ENCODE peak calls at places on chromosomes 2 and 18, in six cellular contexts. H is K562, E is GM12891, Y is GM12878, F is HepG2, U is H1. T is an unnamed sample.

GRCh38 chr2:224518806-224519580 is 66.2 kb downstream of the CUL3 start:
- DNase-seq in H (no peak), E (no peak), Y (no peak), F (no peak), U (no peak), T (no peak)

GRCh38 chr2:37549598-37549997 is 121.8 kb downstream of the CDC42EP3 start:
- DNase-seq in H (no peak), E (no peak), Y (no peak), F (no peak), U (no peak), T (no peak)

GRCh38 chr2:202944816-202945215 is 32.7 kb downstream of the CARF start:
- DNase-seq in H (no peak), E (no peak), Y (no peak), F (no peak), U (no peak), T (no peak)

GRCh38 chr2:33064349-33064801 is 117.6 kb downstream of the LTBP1 start:
- DNase-seq in H (no peak), E (no peak), Y (no peak), F (no peak), U (no peak), T (no peak)

GRCh38 chr2:20752293-20752692 is 70.6 kb downstream of the LDAH start:
- DNase-seq in H (no peak), E (no peak), Y (no peak), F (no peak), U (no peak), T (no peak)

GRCh38 chr2:169704160-169704713 is 10.0 kb downstream of the PHOSPHO2 start:
- DNase-seq in H (no peak), E (no peak), Y (no peak), F (no peak), U (no peak), T (no peak)

GRCh38 chr18:22412502-22412901 is 5.2 kb downstream of the CTAGE1 start:
- DNase-seq in H (no peak), E (no peak), Y (no peak), F (no peak), U (no peak), T (no peak)

GRCh38 chr2:94861308-94862152 is 9.7 kb upstream of the TEKT4 start:
- DNase-seq in H (no peak), E (no peak), Y (no peak), F (no peak), U (no peak), T (no peak)

GRCh38 chr2:159125858-159126257 is 157.4 kb downstream of the TANC1 start:
- DNase-seq in H (no peak), E (no peak), Y (no peak), F (no peak), U (no peak), T (no peak)

GRCh38 chr2:230244211-230244610 is 18.7 kb downstream of the SP140 start:
- DNase-seq in H (no peak), E (no peak), Y (no peak), F (no peak), U (no peak), T (no peak)

GRCh38 chr2:162317910-162318279 is 589 bp downstream of the IFIH1 start:
- DNase-seq in H (peak), E (no peak), Y (no peak), F (no peak), U (no peak), T (no peak)

GRCh38 chr18:9808530-9809241 is 77.1 kb upstream of the TXNDC2 start:
- DNase-seq in H (no peak), E (no peak), Y (no peak), F (peak), U (no peak), T (no peak)

GRCh38 chr2:20150110-20150706 is 74.7 kb downstream of the SDC1 start:
- DNase-seq in H (no peak), E (no peak), Y (no peak), F (no peak), U (no peak), T (no peak)

GRCh38 chr2:181438298-181438697 is 18.9 kb upstream of the ITGA4 start:
- DNase-seq in H (no peak), E (no peak), Y (no peak), F (no peak), U (no peak), T (no peak)

GRCh38 chr2:20534913-20535801 is 88.3 kb downstream of the RHOB start:
- DNase-seq in H (no peak), E (no peak), Y (no peak), F (peak), U (no peak), T (no peak)

GRCh38 chr18:54043484-54044256 is 180.8 kb downstream of the MBD2 start:
- DNase-seq in H (no peak), E (no peak), Y (no peak), F (no peak), U (no peak), T (no peak)

GRCh38 chr2:240433973-240434727 is 1.3 kb upstream of the GPC1 start:
- DNase-seq in H (peak), E (no peak), Y (no peak), F (no peak), U (no peak), T (no peak)

GRCh38 chr18:8997634-8998033 is 104.9 kb upstream of the NDUFV2 start:
- DNase-seq in H (peak), E (no peak), Y (no peak), F (no peak), U (no peak), T (no peak)

GRCh38 chr18:30106356-30106755 is 936.2 kb downstream of the DSC3 start:
- DNase-seq in H (no peak), E (no peak), Y (no peak), F (no peak), U (no peak), T (no peak)

GRCh38 chr18:36757081-36757480 is 71.7 kb downstream of the TPGS2 start:
- DNase-seq in H (peak), E (no peak), Y (no peak), F (peak), U (no peak), T (no peak)

GRCh38 chr2:95012881-95013550 is 12.5 kb upstream of the MAL start:
- DNase-seq in H (no peak), E (peak), Y (peak), F (no peak), U (no peak), T (peak)

GRCh38 chr2:72993147-72993546 is 75.8 kb downstream of the EMX1 start:
- DNase-seq in H (peak), E (peak), Y (peak), F (peak), U (no peak), T (peak)

GRCh38 chr18:68418881-68419280 is 296.0 kb downstream of the TMX3 start:
- DNase-seq in H (no peak), E (no peak), Y (no peak), F (no peak), U (no peak), T (no peak)

GRCh38 chr2:171999125-171999524 is 628 bp upstream of the METAP1D start:
- DNase-seq in H (no peak), E (no peak), Y (no peak), F (no peak), U (no peak), T (no peak)

GRCh38 chr2:241553512-241553830 is 5.1 kb upstream of the BOK start:
- DNase-seq in H (no peak), E (no peak), Y (no peak), F (no peak), U (no peak), T (no peak)

GRCh38 chr2:239590276-239590675 is 189.5 kb upstream of the HDAC4 start:
- DNase-seq in H (no peak), E (no peak), Y (no peak), F (no peak), U (no peak), T (no peak)

GRCh38 chr2:212548459-212548815 is 9.8 kb upstream of the ERBB4 start:
- DNase-seq in H (no peak), E (no peak), Y (no peak), F (peak), U (no peak), T (no peak)

GRCh38 chr2:101958071-101958470 is 33.7 kb upstream of the IL1R2 start:
- DNase-seq in H (no peak), E (no peak), Y (no peak), F (no peak), U (no peak), T (no peak)

GRCh38 chr18:48222118-48222517 is 187.1 kb downstream of the ZBTB7C start:
- DNase-seq in H (no peak), E (no peak), Y (peak), F (peak), U (no peak), T (no peak)

GRCh38 chr2:23381084-23381483 is 3.9 kb upstream of the KLHL29 start:
- DNase-seq in H (no peak), E (no peak), Y (peak), F (peak), U (no peak), T (no peak)
- TF ChIP-seq POLR2AphosphoS5 in H (no peak), E (no peak), Y (no peak), F (no peak), U (no peak), T (peak)

DNA sequence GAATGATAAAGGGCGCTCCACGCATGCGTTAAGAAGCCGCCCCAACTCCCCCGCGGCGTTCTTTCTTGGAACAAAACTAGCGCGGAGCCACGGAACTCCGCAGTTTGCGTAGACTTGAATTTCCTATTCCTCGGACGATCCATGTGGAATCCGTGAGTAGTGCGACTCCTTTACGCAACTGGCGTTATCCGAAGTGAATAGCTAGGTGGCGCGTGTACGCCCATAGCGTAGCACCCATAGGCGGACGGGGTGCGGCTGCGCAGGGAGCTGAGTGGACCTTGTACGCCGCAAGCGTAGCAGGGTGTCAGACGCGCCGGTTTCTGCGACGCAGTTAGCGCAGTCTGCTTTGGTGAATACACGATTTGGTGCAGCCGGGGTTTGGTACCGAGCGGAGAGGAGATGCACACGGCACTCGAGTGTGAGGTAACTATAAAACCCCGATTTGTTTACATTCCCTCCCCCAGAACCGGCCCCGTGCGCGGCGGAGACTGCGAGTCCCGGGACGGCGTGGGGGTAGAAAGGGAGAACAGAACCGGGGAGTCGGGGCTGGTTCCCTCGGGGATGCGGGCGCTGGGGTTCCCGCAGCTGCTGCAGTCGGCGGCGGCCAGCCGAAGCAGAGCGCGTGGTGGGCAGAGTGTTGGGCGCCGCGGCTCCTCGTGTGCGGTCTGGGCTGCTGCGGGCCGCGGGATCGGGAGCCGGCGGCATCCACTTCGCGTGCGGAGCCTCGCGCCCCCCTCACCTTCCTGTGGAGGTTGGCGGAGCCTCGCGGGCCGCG is at the start of gene SLC39A10:
- DNase-seq in H (peak), E (peak), Y (peak), F (peak), U (peak), T (peak)
- TF ChIP-seq POLR2A in H (peak), E (peak), Y (peak), F (peak), U (peak), T (peak)

GRCh38 chr2:29549069-29549380 is 372.4 kb downstream of the ALK start:
- DNase-seq in H (no peak), E (no peak), Y (no peak), F (no peak), U (no peak), T (no peak)
- TF ChIP-seq TAF1 in H (no peak), E (no peak), Y (no peak), F (no peak), U (no peak), T (no peak)

DNA sequence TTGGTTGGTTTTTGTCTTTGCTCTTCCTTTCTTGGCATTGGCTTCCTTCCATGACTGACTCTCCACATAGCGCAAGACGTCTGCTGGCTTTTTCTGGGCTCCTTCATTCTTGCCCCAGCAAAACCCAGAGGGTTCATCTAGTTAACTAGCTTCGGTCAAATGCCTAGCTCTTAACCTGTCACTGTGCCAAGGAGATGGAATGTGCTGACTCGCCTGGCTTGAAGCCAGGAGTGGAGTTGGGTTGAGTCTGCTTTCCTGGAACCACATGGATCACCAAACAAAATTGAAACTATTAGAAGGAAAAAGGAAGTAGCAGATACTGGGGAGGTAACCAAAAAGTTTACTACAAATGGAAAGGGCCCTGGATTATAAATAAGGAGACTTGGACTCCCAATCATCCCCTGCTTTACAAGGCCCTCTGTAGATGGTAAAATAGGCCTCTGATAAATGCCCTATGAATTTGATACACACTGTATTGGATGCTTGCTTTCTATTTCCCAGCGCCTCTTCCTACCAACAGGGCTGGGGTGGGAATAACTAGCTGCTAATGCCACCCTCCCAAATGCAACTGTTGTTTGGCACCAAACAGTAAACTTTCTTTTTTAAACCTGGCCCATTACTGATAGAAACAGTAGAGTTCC is 11.3 kb downstream of the MALT1 start:
- DNase-seq in H (no peak), E (no peak), Y (no peak), F (peak), U (no peak), T (no peak)
- TF ChIP-seq POLR2AphosphoS5 in H (no peak), E (no peak), Y (no peak), F (no peak), U (no peak), T (no peak)

DNA sequence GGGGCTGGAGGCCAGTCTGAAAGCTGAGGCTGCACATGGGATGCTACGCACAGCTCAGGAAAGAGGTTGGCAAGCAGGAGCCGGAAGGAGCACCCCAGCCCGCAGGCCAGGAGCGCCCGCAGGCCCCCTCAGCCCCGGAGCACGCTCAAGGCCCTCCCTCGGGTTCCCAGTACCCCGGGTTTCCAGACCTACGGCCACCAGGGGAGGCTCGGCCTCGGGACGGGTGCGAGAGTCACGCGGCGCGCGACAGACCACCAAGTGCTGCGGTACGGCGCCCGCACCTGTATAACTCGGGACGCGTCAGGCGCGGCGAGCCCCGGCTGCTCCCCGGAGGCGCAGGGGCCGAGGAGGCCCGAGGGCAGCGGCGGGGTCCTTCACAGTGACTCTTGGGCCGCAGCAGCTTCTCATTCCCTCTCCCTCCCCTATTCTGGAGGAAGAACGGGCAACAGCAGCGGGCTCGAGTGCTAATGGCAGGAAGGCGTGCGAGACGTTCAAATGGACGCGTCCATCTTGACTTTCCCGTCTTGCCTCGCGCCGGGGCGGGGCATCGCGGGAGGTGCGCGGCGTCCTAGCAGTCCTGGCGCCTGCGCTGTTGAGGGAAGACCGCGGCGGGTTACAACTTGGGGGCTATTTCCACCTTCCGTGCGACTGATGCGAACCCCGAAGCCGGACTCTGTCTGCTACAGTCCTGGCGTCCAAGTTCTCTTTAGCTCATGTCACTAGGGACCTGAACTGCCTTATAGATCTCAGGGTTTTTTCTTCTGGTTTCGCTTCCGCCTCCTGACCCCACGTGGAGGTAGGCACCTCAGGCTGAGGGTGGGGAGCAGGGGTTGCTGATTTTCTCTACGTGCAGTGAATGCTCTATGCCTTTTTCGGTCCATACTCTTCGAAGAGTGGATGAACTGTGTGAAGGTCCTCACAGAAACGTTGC is at the start of gene ANAPC1:
- DNase-seq in H (peak), E (peak), Y (peak), F (peak), U (no peak), T (peak)
- TF ChIP-seq POLR2A in H (peak), E (peak), Y (peak), F (peak), U (peak), T (peak)

DNA sequence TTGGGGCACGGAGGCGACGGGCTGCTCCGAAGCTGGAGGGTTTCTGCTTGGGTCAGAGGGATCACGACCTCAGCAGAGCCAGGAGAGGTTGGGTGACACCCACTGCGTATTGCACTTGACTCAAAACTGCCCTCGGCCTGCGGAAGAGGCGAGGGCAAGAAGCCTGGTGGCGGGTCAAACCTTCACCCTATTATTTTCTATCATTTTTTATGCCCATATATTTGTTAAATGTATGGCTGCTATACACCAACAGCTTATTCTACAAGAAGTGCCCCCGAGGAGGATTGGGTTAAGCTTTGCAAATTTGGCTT is 12.6 kb upstream of the SATB2 start:
- DNase-seq in H (no peak), E (no peak), Y (no peak), F (no peak), U (no peak), T (no peak)
- TF ChIP-seq TAF1 in H (no peak), E (no peak), Y (no peak), F (no peak), U (no peak), T (no peak)